ENCODE peak calls at places on chromosomes 3 and 15, in four cellular contexts. One of them, this sample, is unnamed.

GRCh38 chr3:8722808-8723207 is 10.8 kb upstream of the CAV3 start:
- DNase-seq in coronary artery: peak; percentile 1
- DNase-seq in NCI-H2029: no peak
- DNase-seq in epithelial cell of esophagus: no peak
- DNase-seq in this sample: no peak

GRCh38 chr3:127002195-127003174 is 19.6 kb downstream of the PLXNA1 start:
- DNase-seq in epithelial cell of esophagus: peak; percentile 83
- DNase-seq in coronary artery: peak; percentile 94
- DNase-seq in NCI-H2029: no peak
- DNase-seq in this sample: peak; percentile 92

GRCh38 chr3:189797103-189797850 is 166.1 kb downstream of the TP63 start:
- DNase-seq in epithelial cell of esophagus: no peak
- DNase-seq in NCI-H2029: no peak
- DNase-seq in coronary artery: no peak
- DNase-seq in this sample: no peak

GRCh38 chr3:107416886-107417285 is 39.6 kb downstream of the CCDC54 start:
- DNase-seq in coronary artery: no peak
- DNase-seq in epithelial cell of esophagus: peak; percentile 76
- DNase-seq in NCI-H2029: no peak
- DNase-seq in this sample: no peak

GRCh38 chr3:88149146-88149515 is 628 bp upstream of the C3orf38 start:
- DNase-seq in NCI-H2029: no peak
- DNase-seq in epithelial cell of esophagus: peak; percentile 45
- DNase-seq in coronary artery: no peak
- DNase-seq in this sample: no peak

GRCh38 chr15:35289029-35289617 is 204.0 kb upstream of the NANOGP8 start:
- DNase-seq in coronary artery: no peak
- DNase-seq in NCI-H2029: no peak
- DNase-seq in epithelial cell of esophagus: peak; percentile 72
- DNase-seq in this sample: peak; percentile 84

GRCh38 chr3:183507551-183507950 is 48.0 kb downstream of the KLHL6 start:
- DNase-seq in NCI-H2029: no peak
- DNase-seq in epithelial cell of esophagus: no peak
- DNase-seq in coronary artery: no peak
- DNase-seq in this sample: no peak

GRCh38 chr3:105862217-105862616 is 6.6 kb downstream of the CBLB start:
- DNase-seq in coronary artery: no peak
- DNase-seq in NCI-H2029: no peak
- DNase-seq in epithelial cell of esophagus: no peak
- DNase-seq in this sample: no peak

GRCh38 chr15:71071529-71071928 is 43.7 kb upstream of the THSD4 start:
- DNase-seq in NCI-H2029: no peak
- DNase-seq in epithelial cell of esophagus: no peak
- DNase-seq in coronary artery: no peak
- DNase-seq in this sample: no peak

GRCh38 chr15:47505712-47506542 is 211.4 kb upstream of the SEMA6D start:
- DNase-seq in epithelial cell of esophagus: peak; percentile 29
- DNase-seq in coronary artery: no peak
- DNase-seq in NCI-H2029: peak; percentile 35
- DNase-seq in this sample: peak; percentile 39

GRCh38 chr3:141343824-141344223 is 24.5 kb upstream of the ZBTB38 start:
- DNase-seq in NCI-H2029: no peak
- DNase-seq in coronary artery: no peak
- DNase-seq in epithelial cell of esophagus: no peak
- DNase-seq in this sample: no peak

This sample was measured in dermis blood vessel endothelial cell.